ENCODE peak calls at places on chromosomes 1 and 21, in five cellular contexts. I is heart left ventricle, O is adrenal gland, V is fibroblast of lung, K is testis. D is an unnamed sample.

GRCh38 chr1:169044296-169044695 is 62.2 kb upstream of the ATP1B1 start:
- DNase-seq in I (no peak), O (peak; percentile 21), V (no peak), K (no peak), D (no peak)

GRCh38 chr1:15213333-15213732 is 33.7 kb upstream of the FHAD1 start:
- DNase-seq in I (no peak), O (peak; percentile 63), V (peak; percentile 73), K (peak; percentile 70), D (no peak)

GRCh38 chr1:15034656-15035055 is 118.9 kb upstream of the TMEM51 start:
- DNase-seq in I (no peak), O (no peak), V (no peak), K (no peak), D (no peak)

GRCh38 chr1:172429324-172430127 is 9.0 kb downstream of the C1orf105 start:
- DNase-seq in I (no peak), O (peak; percentile 55), V (peak; percentile 78), K (peak; percentile 81), D (peak; percentile 78)

GRCh38 chr1:81804320-81804719 is 3.6 kb downstream of the ADGRL2 start:
- DNase-seq in I (no peak), O (no peak), V (no peak), K (no peak), D (no peak)

GRCh38 chr1:62234709-62235108 is 40.1 kb downstream of the L1TD1 start:
- DNase-seq in I (no peak), O (no peak), V (no peak), K (no peak), D (no peak)

GRCh38 chr21:29359718-29360117 is 61.0 kb downstream of the BACH1 start:
- DNase-seq in I (no peak), O (no peak), V (no peak), K (no peak), D (no peak)

GRCh38 chr21:41848971-41849580 is 30.1 kb downstream of the PRDM15 start:
- DNase-seq in I (no peak), O (no peak), V (no peak), K (no peak), D (no peak)

GRCh38 chr1:20830378-20830777 is 43.3 kb upstream of the HP1BP3 start:
- DNase-seq in I (no peak), O (no peak), V (no peak), K (no peak), D (no peak)

GRCh38 chr21:43269981-43270670 is 101.3 kb downstream of the CRYAA start:
- DNase-seq in I (peak; percentile 46), O (no peak), V (no peak), K (no peak), D (no peak)

GRCh38 chr1:185132534-185132933 is 24.2 kb downstream of the TRMT1L start:
- DNase-seq in I (no peak), O (no peak), V (no peak), K (no peak), D (no peak)

GRCh38 chr1:173095632-173096031 is 44.9 kb upstream of the TNFSF18 start:
- DNase-seq in I (no peak), O (no peak), V (peak; percentile 77), K (no peak), D (no peak)

GRCh38 chr1:115331531-115332331 is 6.3 kb downstream of the NGF start:
- DNase-seq in I (no peak), O (no peak), V (peak; percentile 59), K (no peak), D (no peak)

GRCh38 chr1:228979774-228980173 is 244.5 kb downstream of the RHOU start:
- DNase-seq in I (no peak), O (no peak), V (no peak), K (no peak), D (no peak)

GRCh38 chr1:209416009-209416408 is 167.5 kb upstream of the CAMK1G start:
- DNase-seq in I (no peak), O (no peak), V (no peak), K (no peak), D (no peak)

GRCh38 chr1:29985376-29985945 is 737.9 kb downstream of the MATN1 start:
- DNase-seq in I (no peak), O (no peak), V (no peak), K (no peak), D (no peak)

GRCh38 chr1:26155370-26156284 is 3.3 kb upstream of the FAM110D start:
- DNase-seq in I (no peak), O (no peak), V (no peak), K (no peak), D (no peak)

GRCh38 chr1:41925712-41926111 is 7.0 kb upstream of the HIVEP3 start:
- DNase-seq in I (no peak), O (no peak), V (peak; percentile 44), K (no peak), D (no peak)

GRCh38 chr1:201488817-201489581 is 17.9 kb downstream of the CSRP1 start:
- DNase-seq in I (no peak), O (peak; percentile 96), V (peak; percentile 97), K (no peak), D (no peak)

GRCh38 chr1:96643519-96643918 is 78.1 kb upstream of the PTBP2 start:
- DNase-seq in I (no peak), O (no peak), V (no peak), K (no peak), D (no peak)

DNA sequence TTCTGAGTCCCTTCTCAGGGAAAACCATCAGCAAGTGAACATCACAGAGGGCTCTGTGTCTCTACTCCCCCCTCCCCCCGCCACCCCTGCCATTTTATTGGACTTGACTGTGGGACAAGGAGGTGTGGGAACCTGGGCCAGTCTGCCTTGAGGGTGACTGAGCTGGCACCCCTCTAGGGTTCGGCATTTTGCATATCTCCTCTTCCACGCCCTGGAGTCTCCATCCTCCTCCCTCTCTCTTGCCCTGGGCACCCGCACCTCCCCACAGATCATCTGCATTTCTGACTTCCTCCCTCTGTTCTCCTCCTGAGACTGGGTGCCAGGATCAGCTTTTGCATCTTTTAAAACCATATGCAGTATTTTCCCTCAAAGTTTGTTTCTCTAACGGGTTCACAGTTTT is 107.1 kb upstream of the ERRFI1 start:
- DNase-seq in I (no peak), O (no peak), V (no peak), K (no peak), D (no peak)
- H3K4me3 ChIP-seq in I (no peak overlapping the region), O (no peak overlapping the region), V (no peak overlapping the region), K (no peak overlapping the region), D (no peak overlapping the region)

DNA sequence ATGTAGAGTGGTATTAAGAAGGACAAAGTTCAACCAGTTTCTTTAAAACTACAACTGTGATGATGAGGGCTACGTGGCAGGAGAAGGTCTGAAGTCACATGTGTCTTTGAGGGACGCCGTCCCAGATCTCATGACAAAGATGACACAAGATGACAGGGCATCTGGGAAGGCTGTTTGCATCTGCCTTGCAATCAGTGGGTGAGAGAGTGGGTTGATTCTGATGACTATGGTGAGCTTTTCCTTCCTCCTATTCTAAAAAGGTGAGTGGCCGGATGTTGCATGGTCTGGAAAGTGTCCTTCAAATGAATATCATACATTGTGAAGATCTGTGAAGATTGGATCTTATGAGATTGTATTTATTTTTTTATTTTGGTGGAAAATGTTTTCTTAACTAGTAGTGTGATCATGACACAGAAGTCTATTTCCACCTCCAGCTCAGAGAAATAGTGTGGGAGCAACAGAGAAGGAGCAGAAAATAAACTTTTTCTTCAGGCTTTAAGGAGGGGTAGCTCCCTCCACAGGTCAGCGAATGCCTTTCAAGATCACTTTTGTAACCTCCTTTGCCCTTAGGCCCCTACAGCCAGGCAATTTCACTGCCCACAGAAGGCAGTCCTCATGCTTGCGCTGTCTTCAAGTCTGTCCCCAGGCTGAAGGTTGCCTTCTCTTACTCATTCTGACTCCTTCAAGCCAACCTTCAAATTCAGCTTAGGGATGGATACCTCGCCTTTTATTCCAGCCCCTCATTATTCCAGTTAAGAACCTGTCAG is 75.9 kb upstream of the ATF3 start:
- DNase-seq in I (no peak), O (no peak), V (no peak), K (no peak), D (no peak)
- H3K36me3 ChIP-seq in I (no peaks in the 10 kb centered on the region), O (no peaks in the 10 kb centered on the region), V (no peaks in the 10 kb centered on the region), K (no peaks in the 10 kb centered on the region), D (no peaks in the 10 kb centered on the region)

GRCh38 chr1:6496360-6496704 is 4.9 kb upstream of the PLEKHG5 start:
- DNase-seq in I (no peak), O (no peak), V (no peak), K (no peak), D (no peak)

GRCh38 chr1:6497867-6498575 is 6.6 kb upstream of the PLEKHG5 start:
- DNase-seq in I (no peak), O (no peak), V (no peak), K (no peak), D (no peak)

GRCh38 chr1:6497215-6497866 is 5.9 kb upstream of the PLEKHG5 start:
- DNase-seq in I (peak; percentile 83), O (peak; percentile 76), V (peak; percentile 20), K (peak; percentile 58), D (no peak)

GRCh38 chr1:6495540-6496359 is 4.3 kb upstream of the PLEKHG5 start:
- DNase-seq in I (no peak), O (no peak), V (no peak), K (no peak), D (no peak)

GRCh38 chr1:6496890-6497214 is 5.4 kb upstream of the PLEKHG5 start:
- DNase-seq in I (no peak), O (no peak), V (no peak), K (no peak), D (no peak)
- H3K4me3 ChIP-seq in I (peak overlapping the region; percentile 71), O (no peak overlapping the region), V (peak overlapping the region; percentile 55), K (peak overlapping the region; percentile 61), D (no peak overlapping the region)

GRCh38 chr1:151405167-151405951 is 6.0 kb downstream of the PSMB4 start:
- DNase-seq in I (no peak), O (no peak), V (no peak), K (no peak), D (no peak)

GRCh38 chr1:151406176-151406575 is 6.8 kb downstream of the PSMB4 start:
- DNase-seq in I (no peak), O (no peak), V (no peak), K (no peak), D (no peak)

GRCh38 chr1:151403612-151404011 is 4.2 kb downstream of the PSMB4 start:
- DNase-seq in I (no peak), O (no peak), V (no peak), K (no peak), D (no peak)

DNA sequence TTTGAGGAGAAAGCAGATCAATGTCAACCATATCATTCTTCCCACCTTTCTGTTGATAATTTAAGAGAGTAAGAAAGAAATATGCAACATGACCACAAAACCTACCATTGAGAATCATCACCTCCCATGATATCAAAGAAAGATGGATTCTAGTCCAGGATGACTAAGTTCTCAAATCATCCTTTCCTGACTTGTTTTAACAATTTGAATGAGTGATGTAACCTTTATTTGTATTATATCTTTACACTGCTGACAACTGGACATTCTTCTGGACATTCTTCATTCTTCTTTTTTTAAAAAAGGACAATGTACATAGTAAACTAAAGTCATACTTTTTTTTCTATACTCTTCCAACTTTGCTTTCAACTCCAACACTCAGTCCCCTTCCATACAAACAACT is 9.5 kb downstream of the PSMB4 start:
- DNase-seq in I (no peak), O (no peak), V (no peak), K (no peak), D (no peak)
- H3K36me3 ChIP-seq in I (peaks cover 99% of the 10 kb centered on the region), O (peaks cover 84% of the 10 kb centered on the region), V (peaks cover 22% of the 10 kb centered on the region), K (no peaks in the 10 kb centered on the region), D (peaks cover 58% of the 10 kb centered on the region)

D was measured in Karpas-422.